ENCODE peak calls at places on chromosomes 4 and X, in five cellular contexts. Q is CD8-positive, alpha-beta T cell; M is Peyer's patch; V is A549; C is fibroblast of lung. K is an unnamed sample.

GRCh38 chrX:69556094-69557011 is 52.2 kb downstream of the NALF2 start:
- DNase-seq in Q (no peak), M (no peak), V (peak; percentile 2), C (peak; percentile 26), K (peak; percentile 0)

GRCh38 chr4:145340071-145340695 is 141.5 kb upstream of the SMAD1 start:
- DNase-seq in Q (no peak), M (no peak), V (no peak), C (no peak), K (no peak)

GRCh38 chr4:166432125-166432524 is 559.1 kb downstream of the TLL1 start:
- DNase-seq in Q (no peak), M (no peak), V (no peak), C (no peak), K (no peak)

GRCh38 chr4:8390604-8391003 is 49.9 kb downstream of the ACOX3 start:
- DNase-seq in Q (no peak), M (no peak), V (no peak), C (no peak), K (no peak)

GRCh38 chr4:139768913-139769312 is 103.3 kb downstream of the MGST2 start:
- DNase-seq in Q (no peak), M (no peak), V (no peak), C (no peak), K (no peak)

GRCh38 chr4:165324203-165324917 is 3.1 kb upstream of the MSMO1 start:
- DNase-seq in Q (no peak), M (no peak), V (no peak), C (no peak), K (no peak)

GRCh38 chrX:14798805-14799397 is 74.0 kb downstream of the FANCB start:
- DNase-seq in Q (no peak), M (no peak), V (no peak), C (no peak), K (no peak)

GRCh38 chr4:7649741-7650531 is 215.2 kb upstream of the PSAPL1 start:
- DNase-seq in Q (peak; percentile 68), M (peak; percentile 70), V (no peak), C (peak; percentile 67), K (no peak)

GRCh38 chr4:54566608-54567007 is 91.1 kb upstream of the KIT start:
- DNase-seq in Q (no peak), M (no peak), V (no peak), C (no peak), K (no peak)

GRCh38 chrX:154750301-154751120 is at the start of gene GAB3:
- DNase-seq in Q (peak; percentile 31), M (peak; percentile 66), V (no peak), C (peak; percentile 30), K (no peak)

GRCh38 chr4:112895785-112896184 is 153.7 kb upstream of the ANK2 start:
- DNase-seq in Q (no peak), M (no peak), V (no peak), C (peak; percentile 27), K (peak; percentile 20)

GRCh38 chr4:112896326-112896892 is 153.0 kb upstream of the ANK2 start:
- DNase-seq in Q (no peak), M (no peak), V (no peak), C (no peak), K (no peak)

GRCh38 chr4:112897548-112897947 is 151.9 kb upstream of the ANK2 start:
- DNase-seq in Q (no peak), M (no peak), V (no peak), C (no peak), K (no peak)

GRCh38 chr4:112898357-112899141 is 150.9 kb upstream of the ANK2 start:
- DNase-seq in Q (no peak), M (no peak), V (no peak), C (no peak), K (no peak)

GRCh38 chr4:112900416-112900815 is 149.0 kb upstream of the ANK2 start:
- DNase-seq in Q (no peak), M (no peak), V (no peak), C (no peak), K (no peak)
- H3K27ac ChIP-seq in Q (no peak overlapping the region), M (no peak overlapping the region), V (no peak overlapping the region), C (no peak overlapping the region), K (no peak overlapping the region)

GRCh38 chr4:25347971-25348370 is 29.1 kb upstream of the ANAPC4 start:
- DNase-seq in Q (no peak), M (no peak), V (no peak), C (no peak), K (no peak)
- H3K27ac ChIP-seq in Q (no peak overlapping the region), M (no peak overlapping the region), V (no peak overlapping the region), C (no peak overlapping the region), K (no peak overlapping the region)

GRCh38 chrX:39011454-39012204 is 210.4 kb downstream of the MID1IP1 start:
- DNase-seq in Q (no peak), M (peak; percentile 57), V (no peak), C (peak; percentile 9), K (peak; percentile 22)

GRCh38 chrX:39012561-39013209 is 211.4 kb downstream of the MID1IP1 start:
- DNase-seq in Q (no peak), M (no peak), V (no peak), C (peak; percentile 14), K (no peak)

DNA sequence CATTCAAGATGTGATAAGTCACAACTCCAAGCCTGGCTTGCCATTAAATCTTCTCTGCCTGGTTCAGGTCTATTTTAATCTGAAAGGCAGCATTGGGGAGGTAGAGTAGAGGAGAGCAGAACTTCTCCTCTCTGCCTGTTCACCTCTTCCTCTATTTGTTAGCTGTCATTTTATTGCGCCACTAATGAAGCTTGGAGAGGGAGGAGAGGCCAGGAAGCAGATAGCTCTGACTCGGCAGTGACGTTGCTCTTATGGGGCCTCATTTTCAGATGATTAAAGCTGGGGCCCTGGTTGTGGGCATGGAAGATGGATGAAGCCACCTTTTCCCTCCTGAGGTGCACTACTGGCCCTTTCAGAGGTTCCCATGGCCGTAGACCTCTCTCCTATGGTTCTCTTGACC is 207.3 kb downstream of the MID1IP1 start:
- DNase-seq in Q (no peak), M (no peak), V (no peak), C (no peak), K (no peak)
- H3K27ac ChIP-seq in Q (no peak overlapping the region), M (no peak overlapping the region), V (no peak overlapping the region), C (no peak overlapping the region), K (no peak overlapping the region)

GRCh38 chrX:136154998-136155397 is 7.7 kb downstream of the FHL1 start:
- DNase-seq in Q (no peak), M (no peak), V (no peak), C (no peak), K (no peak)

GRCh38 chrX:136157187-136157586 is 9.9 kb downstream of the FHL1 start:
- DNase-seq in Q (no peak), M (no peak), V (no peak), C (peak; percentile 42), K (no peak)

GRCh38 chrX:136158685-136159084 is 11.4 kb downstream of the FHL1 start:
- DNase-seq in Q (no peak), M (no peak), V (no peak), C (no peak), K (no peak)

GRCh38 chrX:136159615-136160025 is 12.3 kb downstream of the FHL1 start:
- DNase-seq in Q (no peak), M (no peak), V (no peak), C (peak; percentile 37), K (no peak)

GRCh38 chrX:136156560-136157117 is 9.3 kb downstream of the FHL1 start:
- DNase-seq in Q (no peak), M (no peak), V (no peak), C (no peak), K (no peak)
- H3K27ac ChIP-seq in Q (no peak overlapping the region), M (no peak overlapping the region), V (no peak overlapping the region), C (no peak overlapping the region), K (no peak overlapping the region)

GRCh38 chrX:19565605-19566004 is 50.3 kb upstream of the MAP3K15 start:
- DNase-seq in Q (no peak), M (no peak), V (no peak), C (no peak), K (no peak)

GRCh38 chrX:19566359-19567141 is 51.2 kb upstream of the MAP3K15 start:
- DNase-seq in Q (no peak), M (no peak), V (no peak), C (peak; percentile 79), K (no peak)

GRCh38 chrX:19569930-19570329 is 54.6 kb upstream of the MAP3K15 start:
- DNase-seq in Q (no peak), M (no peak), V (no peak), C (no peak), K (no peak)

GRCh38 chrX:19569121-19569805 is 54.0 kb upstream of the MAP3K15 start:
- DNase-seq in Q (no peak), M (no peak), V (no peak), C (no peak), K (no peak)

GRCh38 chrX:19568422-19568821 is 53.1 kb upstream of the MAP3K15 start:
- DNase-seq in Q (no peak), M (no peak), V (no peak), C (no peak), K (no peak)
- H3K27ac ChIP-seq in Q (no peak overlapping the region), M (no peak overlapping the region), V (no peak overlapping the region), C (no peak overlapping the region), K (no peak overlapping the region)

GRCh38 chr4:1204286-1204827 is 32.0 kb upstream of the SPON2 start:
- DNase-seq in Q (no peak), M (peak; percentile 46), V (no peak), C (no peak), K (no peak)

GRCh38 chr4:1199556-1200331 is 27.4 kb upstream of the SPON2 start:
- DNase-seq in Q (no peak), M (peak; percentile 47), V (no peak), C (no peak), K (no peak)

GRCh38 chr4:1202526-1203378 is 30.4 kb upstream of the SPON2 start:
- DNase-seq in Q (no peak), M (peak; percentile 38), V (no peak), C (no peak), K (no peak)

GRCh38 chr4:1200425-1201035 is 28.1 kb upstream of the SPON2 start:
- DNase-seq in Q (peak; percentile 61), M (peak; percentile 82), V (no peak), C (peak; percentile 94), K (no peak)

GRCh38 chr4:1201851-1202525 is 29.6 kb upstream of the SPON2 start:
- DNase-seq in Q (peak; percentile 95), M (peak; percentile 95), V (no peak), C (peak; percentile 98), K (no peak)
- H3K27ac ChIP-seq in Q (peak overlapping the region; percentile 87), M (peak overlapping the region; percentile 89), V (no peak overlapping the region), C (peak overlapping the region; percentile 89), K (no peak overlapping the region)

GRCh38 chr4:18209448-18209847 is 187.9 kb upstream of the LCORL start:
- DNase-seq in Q (no peak), M (no peak), V (no peak), C (no peak), K (no peak)

GRCh38 chr4:18214656-18215055 is 193.1 kb upstream of the LCORL start:
- DNase-seq in Q (no peak), M (no peak), V (no peak), C (no peak), K (no peak)

DNA sequence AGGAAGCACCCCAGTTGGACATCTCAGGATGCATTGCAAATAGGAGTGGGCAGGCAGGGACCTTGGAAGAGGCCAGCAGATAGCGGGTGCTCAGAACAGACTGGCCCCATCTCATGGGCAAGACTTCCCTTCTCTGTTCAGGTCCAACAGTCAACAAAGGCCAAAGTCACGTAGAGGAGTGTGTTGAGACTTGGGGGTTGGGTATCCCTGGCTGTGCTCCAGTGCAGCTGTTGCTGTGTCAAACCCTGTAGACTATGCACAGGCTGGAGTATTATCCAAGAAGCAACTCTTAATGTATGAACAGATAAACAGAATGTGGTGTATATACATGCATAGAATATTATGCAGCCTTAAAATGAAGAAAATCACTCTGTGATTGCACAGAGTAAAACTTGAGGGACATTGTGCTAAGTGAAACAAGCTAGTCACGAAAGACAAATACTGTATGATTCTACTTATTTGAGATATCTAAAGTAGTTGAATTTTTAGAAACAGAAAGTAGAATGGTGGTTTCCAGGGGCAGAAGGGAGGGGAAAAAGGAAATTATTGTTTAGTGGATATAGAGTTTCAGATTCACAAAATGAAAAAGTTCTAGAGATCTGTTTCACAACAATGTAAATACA is 192.1 kb upstream of the LCORL start:
- DNase-seq in Q (no peak), M (no peak), V (no peak), C (no peak), K (no peak)
- H3K27ac ChIP-seq in Q (no peak overlapping the region), M (no peak overlapping the region), V (no peak overlapping the region), C (no peak overlapping the region), K (no peak overlapping the region)

K was measured in epithelial cell of prostate.